ENCODE peak calls at places on chromosomes 4 and X, in seven cellular contexts. B, W, X, A, O, U and Y are unnamed samples.

GRCh38 chr4:12588572-12588971 is 895.6 kb downstream of the RAB28 start:
- DNase-seq in B (no peak), W (no peak), X (peak), A (no peak), O (no peak), U (no peak), Y (no peak)

GRCh38 chr4:7985891-7986441 is 46.3 kb upstream of the AFAP1 start:
- DNase-seq in B (no peak), W (no peak), X (peak), A (no peak), O (peak), U (no peak), Y (no peak)

GRCh38 chr4:53478671-53479456 is 101.4 kb downstream of the FIP1L1 start:
- DNase-seq in B (no peak), W (no peak), X (peak), A (no peak), O (peak), U (peak), Y (no peak)

GRCh38 chrX:72027024-72027913 is 104.4 kb downstream of the RTL5 start:
- DNase-seq in B (no peak), W (no peak), X (no peak), A (no peak), O (no peak), U (no peak), Y (no peak)

GRCh38 chrX:123422875-123423274 is 238.8 kb downstream of the GRIA3 start:
- DNase-seq in B (no peak), W (peak), X (peak), A (no peak), O (peak), U (peak), Y (no peak)

GRCh38 chr4:45370370-45370769 is 644.0 kb upstream of the GNPDA2 start:
- DNase-seq in B (no peak), W (no peak), X (no peak), A (no peak), O (no peak), U (no peak), Y (no peak)

GRCh38 chr4:128831526-128832252 is 22.2 kb downstream of the JADE1 start:
- DNase-seq in B (no peak), W (no peak), X (peak), A (peak), O (no peak), U (no peak), Y (no peak)

GRCh38 chr4:88007304-88008132 is at the start of gene PKD2:
- DNase-seq in B (peak), W (peak), X (peak), A (peak), O (peak), U (peak), Y (peak)

GRCh38 chr4:187739771-187740170 is 255.8 kb upstream of the ZFP42 start:
- DNase-seq in B (no peak), W (no peak), X (no peak), A (no peak), O (no peak), U (no peak), Y (no peak)

GRCh38 chrX:128728943-128729342 is 676.7 kb upstream of the ACTRT1 start:
- DNase-seq in B (no peak), W (no peak), X (no peak), A (peak), O (no peak), U (no peak), Y (no peak)

GRCh38 chr4:87679449-87680169 is 29.5 kb downstream of the DMP1 start:
- DNase-seq in B (no peak), W (peak), X (peak), A (peak), O (peak), U (peak), Y (peak)

GRCh38 chrX:20399728-20400414 is 133.2 kb upstream of the RPS6KA3 start:
- DNase-seq in B (no peak), W (no peak), X (no peak), A (no peak), O (no peak), U (no peak), Y (no peak)

GRCh38 chr4:83358410-83358809 is 23.8 kb upstream of the HPSE start:
- DNase-seq in B (no peak), W (no peak), X (peak), A (no peak), O (peak), U (peak), Y (no peak)

GRCh38 chrX:145821291-145821897 is 3.8 kb downstream of the SLITRK2 start:
- DNase-seq in B (no peak), W (no peak), X (no peak), A (no peak), O (peak), U (no peak), Y (no peak)

GRCh38 chrX:18424482-18425198 is 768 bp upstream of the CDKL5 start:
- DNase-seq in B (no peak), W (no peak), X (peak), A (no peak), O (peak), U (no peak), Y (peak)

GRCh38 chr4:77120888-77121508 is 36.0 kb upstream of the CCNG2 start:
- DNase-seq in B (no peak), W (no peak), X (no peak), A (no peak), O (no peak), U (no peak), Y (no peak)

GRCh38 chrX:84737471-84737871 is 235.2 kb upstream of the HDX start:
- DNase-seq in B (no peak), W (no peak), X (no peak), A (no peak), O (no peak), U (no peak), Y (no peak)

GRCh38 chr4:123479944-123480343 is 83.3 kb downstream of the SPRY1 start:
- DNase-seq in B (no peak), W (peak), X (no peak), A (no peak), O (no peak), U (no peak), Y (no peak)

GRCh38 chr4:109864134-109864533 is 16.2 kb downstream of the LRIT3 start:
- DNase-seq in B (no peak), W (no peak), X (no peak), A (no peak), O (no peak), U (no peak), Y (no peak)

GRCh38 chr4:6692806-6693205 is 872 bp upstream of the S100P start:
- DNase-seq in B (no peak), W (peak), X (no peak), A (no peak), O (no peak), U (no peak), Y (no peak)

GRCh38 chr4:88382621-88383020 is 4.0 kb downstream of the HERC6 start:
- DNase-seq in B (no peak), W (no peak), X (no peak), A (no peak), O (no peak), U (no peak), Y (no peak)

GRCh38 chrX:17851854-17852253 is 9.2 kb downstream of the RAI2 start:
- DNase-seq in B (no peak), W (no peak), X (no peak), A (no peak), O (no peak), U (no peak), Y (no peak)

GRCh38 chr4:153318696-153319320 is 25.7 kb upstream of the MND1 start:
- DNase-seq in B (no peak), W (peak), X (peak), A (peak), O (peak), U (peak), Y (no peak)

GRCh38 chr4:23717528-23718248 is 172.2 kb downstream of the PPARGC1A start:
- DNase-seq in B (no peak), W (no peak), X (peak), A (peak), O (peak), U (peak), Y (no peak)

GRCh38 chr4:75909331-75909844 is 7.1 kb upstream of the PPEF2 start:
- DNase-seq in B (no peak), W (no peak), X (no peak), A (no peak), O (no peak), U (no peak), Y (no peak)

GRCh38 chr4:75916091-75916661 is 13.9 kb upstream of the PPEF2 start:
- DNase-seq in B (no peak), W (peak), X (peak), A (no peak), O (peak), U (peak), Y (no peak)

GRCh38 chrX:139720979-139721378 is 13.0 kb upstream of the MCF2 start:
- DNase-seq in B (no peak), W (no peak), X (no peak), A (no peak), O (no peak), U (no peak), Y (no peak)

GRCh38 chr4:74531952-74532794 is 87.2 kb downstream of the AREG start:
- DNase-seq in B (no peak), W (peak), X (peak), A (peak), O (peak), U (peak), Y (peak)

GRCh38 chr4:156673483-156673882 is 298.1 kb downstream of the PDGFC start:
- DNase-seq in B (no peak), W (no peak), X (peak), A (no peak), O (no peak), U (no peak), Y (no peak)

GRCh38 chr4:41933997-41934812 is 1.0 kb upstream of the TMEM33 start:
- DNase-seq in B (no peak), W (no peak), X (no peak), A (no peak), O (no peak), U (no peak), Y (no peak)

GRCh38 chrX:153925739-153926593 is at the start of gene ARHGAP4:
- DNase-seq in B (peak), W (no peak), X (no peak), A (no peak), O (no peak), U (no peak), Y (peak)

GRCh38 chrX:133792198-133792953 is 193.0 kb downstream of the GPC3 start:
- DNase-seq in B (no peak), W (peak), X (peak), A (peak), O (peak), U (peak), Y (peak)

GRCh38 chr4:119627267-119628190 is 1.1 kb downstream of the PDE5A start:
- DNase-seq in B (peak), W (peak), X (peak), A (peak), O (peak), U (peak), Y (peak)